ENCODE peak calls at places on chromosomes 3 and 15, in seven cellular contexts. V, B, R, X, L, T and Z are unnamed samples. For H3K27me3 and H3K36me3, the result is how much of the 10 kb centered on the place peaks cover.

GRCh38 chr3:144948711-144949110 is 977.1 kb downstream of the DIPK2A start:
- DNase-seq in B (no peak), T (no peak), V (no peak), L (no peak), X (no peak), R (no peak), Z (no peak)

GRCh38 chr3:71104090-71104489 is 479.4 kb downstream of the FOXP1 start:
- DNase-seq in T (peak), V (no peak), L (peak), X (no peak), R (peak), B (peak), Z (no peak)

GRCh38 chr15:59372352-59373211 is at the start of gene MYO1E:
- DNase-seq in R (peak), V (peak), T (peak), X (no peak), B (peak), L (peak), Z (peak)

GRCh38 chr15:43410572-43411214 is 39.8 kb downstream of the TUBGCP4 start:
- DNase-seq in B (peak), R (peak), T (peak), V (peak), X (no peak), L (no peak), Z (no peak)

GRCh38 chr3:40546811-40547210 is 22.1 kb downstream of the ZNF621 start:
- DNase-seq in R (peak), T (peak), X (no peak), V (no peak), B (peak), L (peak), Z (no peak)

GRCh38 chr3:25423780-25424179 is 4.3 kb upstream of the RARB start:
- DNase-seq in X (no peak), T (peak), B (peak), L (peak), V (peak), R (peak), Z (no peak)

GRCh38 chr15:90660195-90660995 is 56.8 kb upstream of the BLM start:
- DNase-seq in R (peak), T (peak), B (peak), V (peak), L (peak), X (peak), Z (peak)

GRCh38 chr3:144415492-144415891 is 443.9 kb downstream of the DIPK2A start:
- DNase-seq in V (no peak), T (no peak), X (no peak), B (no peak), R (no peak), L (no peak), Z (no peak)

GRCh38 chr3:188417329-188417728 is 263.4 kb downstream of the LPP start:
- DNase-seq in R (no peak), T (no peak), B (no peak), X (no peak), V (no peak), L (no peak), Z (no peak)

GRCh38 chr3:126356373-126357298 is 572 bp downstream of the KLF15 start:
- DNase-seq in V (no peak), X (no peak), B (no peak), L (no peak), T (no peak), R (no peak), Z (no peak)

GRCh38 chr3:27501759-27502158 is 17.6 kb upstream of the SLC4A7 start:
- DNase-seq in R (no peak), L (no peak), V (no peak), T (no peak), B (no peak), X (no peak), Z (no peak)
- H3K4me3 ChIP-seq in R (no peak), L (no peak), V (no peak), T (no peak), B (no peak), X (no peak), Z (no peak)

DNA sequence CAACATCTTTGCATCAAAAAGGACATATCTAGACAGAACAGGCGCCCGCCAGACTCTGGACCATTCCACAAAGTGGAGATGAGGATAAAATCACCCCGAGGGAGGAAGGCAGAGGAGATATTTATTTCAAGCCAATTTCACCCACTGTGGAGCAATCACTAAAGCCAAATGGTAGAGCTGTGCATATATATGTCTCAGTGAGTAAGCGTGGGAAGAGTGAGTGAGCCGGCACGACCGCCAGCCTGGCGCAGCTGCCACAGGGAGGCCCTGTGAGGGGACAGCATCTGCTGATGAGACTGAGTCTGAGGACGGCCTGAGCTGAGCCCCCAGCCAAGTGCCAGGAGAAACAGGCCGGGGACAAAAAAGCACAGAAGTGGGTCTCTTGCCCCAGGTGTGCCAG is 111.2 kb downstream of the MEGF11 start:
- DNase-seq in T (no peak), V (no peak), L (no peak), B (no peak), X (no peak), R (no peak), Z (no peak)
- H3K27me3 ChIP-seq in T (half or more), V (under half), L (under half), B (under half), X (under half), R (under half), Z (under half)

DNA sequence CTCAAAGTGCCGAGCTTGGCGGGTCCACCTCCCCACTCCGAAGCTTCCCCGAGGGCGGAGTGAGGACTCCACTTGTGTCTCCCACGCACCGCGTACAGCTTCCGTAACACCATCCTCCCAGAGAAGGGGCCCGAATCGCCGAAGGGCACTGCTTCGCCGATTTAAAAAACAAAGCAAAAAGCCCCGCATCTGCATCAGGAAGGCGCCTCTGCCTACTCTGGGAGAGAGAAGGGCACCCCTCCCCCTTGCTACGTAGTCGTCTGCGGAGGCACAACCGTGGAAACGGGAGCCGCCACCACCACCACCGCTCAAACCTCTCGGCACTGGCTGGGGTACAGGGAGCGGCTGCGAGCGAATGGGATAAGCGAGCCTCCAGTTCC is 492 bp downstream of the NCBP2 start:
- DNase-seq in B (peak), V (no peak), X (no peak), R (peak), L (peak), T (peak), Z (no peak)
- H3K36me3 ChIP-seq in B (under half), V (under half), X (under half), R (under half), L (under half), T (under half), Z (under half)

DNA sequence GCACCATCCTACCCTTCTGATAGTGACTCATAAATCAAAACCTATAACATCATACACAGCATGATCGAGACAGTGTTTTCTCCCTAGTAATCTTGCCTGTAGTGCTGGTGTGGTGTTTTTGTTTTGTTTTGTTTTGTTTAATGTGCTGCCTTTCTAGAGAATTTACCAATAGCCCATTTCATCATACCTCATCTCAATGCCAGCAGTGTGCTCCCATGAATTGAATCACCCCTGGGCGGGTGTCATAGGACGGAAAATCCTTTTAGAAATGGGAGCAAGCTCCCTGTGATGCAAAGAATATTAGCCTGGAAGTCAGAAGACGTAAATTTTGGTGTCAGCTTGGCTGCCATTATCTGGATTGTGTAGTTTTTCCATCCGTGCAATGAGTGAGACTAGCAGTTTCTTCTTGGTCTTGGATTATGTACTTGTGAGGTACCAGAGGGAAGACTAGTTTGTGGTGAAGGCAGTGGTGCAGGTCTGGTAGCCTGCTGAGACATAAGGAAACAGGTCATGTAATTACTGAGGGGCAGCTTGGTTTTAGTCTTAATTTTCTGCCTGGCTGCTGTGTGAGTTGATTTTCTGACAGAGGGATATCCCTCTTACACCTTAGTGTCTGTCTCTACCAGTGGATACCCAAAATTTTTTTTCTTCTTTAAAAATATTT is 29.9 kb downstream of the IGSF10 start:
- DNase-seq in B (no peak), V (no peak), R (no peak), T (no peak), L (no peak), X (no peak), Z (no peak)
- H3K4me3 ChIP-seq in B (no peak), V (no peak), R (no peak), T (no peak), L (no peak), X (no peak), Z (no peak)

GRCh38 chr3:4807381-4808280 is 171.6 kb upstream of the BHLHE40 start:
- DNase-seq in V (no peak), L (no peak), X (no peak), B (no peak), R (no peak), T (no peak), Z (no peak)

GRCh38 chr3:4805662-4806061 is 173.6 kb upstream of the BHLHE40 start:
- DNase-seq in X (no peak), T (no peak), L (no peak), B (no peak), R (no peak), V (no peak), Z (no peak)

GRCh38 chr3:4804161-4805058 is 174.8 kb upstream of the BHLHE40 start:
- DNase-seq in X (no peak), V (no peak), L (no peak), T (no peak), B (no peak), R (no peak), Z (no peak)

GRCh38 chr3:4808637-4809036 is 170.6 kb upstream of the BHLHE40 start:
- DNase-seq in R (no peak), V (no peak), T (no peak), X (no peak), B (no peak), L (no peak), Z (no peak)

GRCh38 chr3:4806535-4807108 is 172.6 kb upstream of the BHLHE40 start:
- DNase-seq in V (no peak), L (no peak), T (no peak), B (no peak), R (no peak), X (no peak), Z (no peak)
- H3K27me3 ChIP-seq in V (under half), L (under half), T (under half), B (under half), R (under half), X (under half), Z (under half)

DNA sequence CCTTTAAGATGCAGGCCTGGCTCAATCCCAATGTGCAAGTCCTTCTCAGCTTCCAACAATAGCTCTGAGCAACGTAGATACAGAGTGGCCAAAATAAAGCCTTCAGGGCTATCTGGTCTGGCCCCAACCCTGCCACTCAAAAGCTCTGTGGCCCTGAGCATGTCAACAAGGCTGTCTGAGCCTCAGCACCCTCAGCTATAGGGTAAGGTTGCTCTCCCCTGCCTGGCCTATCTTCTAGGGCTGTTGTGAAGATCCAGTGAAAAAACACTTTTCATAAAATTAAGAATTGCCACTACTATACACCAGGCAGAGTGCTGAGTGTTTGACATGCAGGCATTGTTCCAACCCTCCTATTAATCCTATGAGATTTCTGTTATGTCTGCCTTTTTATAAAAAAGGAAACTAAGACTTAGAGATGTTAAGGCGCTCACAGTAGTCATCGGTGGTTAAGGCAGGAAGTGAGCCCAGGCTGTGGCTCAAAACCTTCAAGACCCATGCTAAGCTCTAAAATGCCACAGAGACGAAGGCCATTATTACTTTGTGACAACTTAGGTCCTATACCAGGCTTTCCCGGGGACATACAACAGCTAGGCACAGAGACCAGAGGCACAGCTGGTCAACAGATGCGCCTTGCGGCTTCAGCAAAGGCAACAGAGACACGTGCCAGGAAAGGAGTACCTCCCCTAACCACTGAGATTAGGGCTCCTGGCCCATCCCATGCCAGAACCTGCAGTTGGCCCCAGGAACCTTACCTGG is 5.1 kb downstream of the POLG start:
- DNase-seq in R (no peak), B (no peak), L (no peak), V (no peak), T (no peak), X (peak), Z (no peak)
- H3K36me3 ChIP-seq in R (half or more), B (half or more), L (half or more), V (under half), T (half or more), X (half or more), Z (under half)

DNA sequence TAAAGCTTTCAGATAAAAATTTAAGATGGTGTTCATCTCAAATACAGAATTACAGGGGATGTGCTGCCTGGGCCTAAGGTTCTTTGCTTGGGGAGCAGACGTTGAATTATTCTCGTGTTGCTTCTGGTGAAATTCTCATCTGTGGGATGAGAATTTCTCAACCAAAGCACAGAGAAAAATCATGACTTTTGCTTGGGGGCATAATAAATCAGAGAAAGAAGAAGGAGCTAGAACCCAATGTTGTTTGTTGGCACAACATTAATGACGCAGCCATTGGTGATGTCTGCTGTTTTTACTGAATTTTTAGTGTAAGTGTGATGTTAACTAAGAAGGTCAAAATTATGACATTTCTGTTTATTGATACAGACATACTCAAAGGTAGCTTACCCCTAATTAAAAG is 35.7 kb downstream of the P3H2 start:
- DNase-seq in V (no peak), L (no peak), T (no peak), B (no peak), R (no peak), X (no peak), Z (no peak)
- H3K4me3 ChIP-seq in V (no peak), L (no peak), T (no peak), B (no peak), R (no peak), X (no peak), Z (no peak)

DNA sequence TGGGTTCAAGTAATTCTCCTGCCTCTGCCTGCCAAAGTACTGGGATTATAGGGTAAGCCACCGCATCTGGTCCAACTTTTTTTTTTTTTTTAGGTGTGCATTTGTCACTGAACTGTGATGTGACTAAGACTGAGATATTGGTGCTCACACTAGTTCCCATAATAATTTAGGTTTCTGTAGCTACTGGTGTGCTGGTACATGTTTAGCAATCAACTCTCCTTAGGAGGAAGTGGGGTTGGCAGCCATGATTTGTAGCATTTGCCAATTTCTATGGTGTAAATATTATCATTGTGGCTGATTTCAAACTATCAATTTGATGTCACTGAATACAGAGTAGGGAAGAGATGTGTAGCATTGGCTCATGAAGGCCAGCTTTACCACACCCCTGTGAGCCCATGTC is 372.7 kb downstream of the EDEM1 start:
- DNase-seq in T (no peak), X (no peak), R (no peak), V (no peak), L (no peak), B (no peak), Z (no peak)
- H3K27me3 ChIP-seq in T (under half), X (under half), R (under half), V (under half), L (under half), B (under half), Z (under half)

DNA sequence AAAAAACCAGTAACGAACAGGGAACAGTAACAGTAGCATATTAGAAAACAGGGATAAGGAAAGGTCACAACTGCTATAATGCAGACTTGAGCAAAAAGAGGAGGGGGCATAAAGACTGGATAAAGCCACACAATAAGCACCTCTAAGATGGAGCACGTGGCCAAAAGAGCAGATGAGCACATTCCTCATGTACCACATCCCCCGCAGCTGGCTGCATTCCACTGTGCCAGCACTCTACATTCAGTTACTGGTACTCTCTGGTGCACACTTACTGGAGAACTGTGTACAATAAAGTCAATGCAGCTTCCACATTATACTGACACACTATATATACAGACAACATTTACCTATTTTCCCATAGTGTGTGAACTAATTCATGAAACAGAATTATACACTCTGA is 64.7 kb downstream of the UBE3A start:
- DNase-seq in L (no peak), B (no peak), T (no peak), V (no peak), R (peak), X (no peak), Z (no peak)
- H3K36me3 ChIP-seq in L (under half), B (under half), T (under half), V (under half), R (under half), X (under half), Z (under half)

DNA sequence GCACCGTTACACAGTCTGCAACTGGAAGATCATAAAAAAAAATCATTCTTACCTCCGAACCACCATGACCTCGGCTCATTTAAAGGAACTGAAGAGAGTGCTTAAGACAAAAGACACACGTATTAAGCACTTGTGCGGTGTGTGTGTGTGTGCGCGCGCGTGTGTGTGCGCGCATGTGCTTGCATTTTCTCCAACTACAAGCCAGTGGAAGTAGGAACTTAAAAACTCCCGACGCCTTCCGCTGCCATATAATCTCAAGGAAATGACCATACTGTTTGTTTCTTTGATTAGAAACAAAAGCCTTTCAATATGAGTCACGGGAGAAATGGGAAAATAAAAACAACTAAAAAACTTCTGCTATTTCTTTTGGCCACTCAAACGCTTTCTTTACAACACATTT is 32.4 kb downstream of the FRMD4B start:
- DNase-seq in X (no peak), B (no peak), R (no peak), T (no peak), V (no peak), L (no peak), Z (no peak)
- H3K4me3 ChIP-seq in X (no peak), B (no peak), R (no peak), T (no peak), V (no peak), L (no peak), Z (peak)